ENCODE peak calls at places on chromosomes 7 and 10, in five cellular contexts. K, M, H, B and I are unnamed samples.

GRCh38 chr10:131641231-131641630 is 259.6 kb upstream of the PPP2R2D start:
- DNase-seq in K (no peak), M (peak; percentile 87), H (no peak), B (no peak), I (no peak)

GRCh38 chr7:129630341-129630740 is 18.8 kb downstream of the NRF1 start:
- DNase-seq in K (no peak), M (no peak), H (no peak), B (no peak), I (no peak)

GRCh38 chr10:30705625-30706149 is 76.1 kb upstream of the LYZL2 start:
- DNase-seq in K (no peak), M (no peak), H (no peak), B (no peak), I (no peak)

GRCh38 chr10:71437537-71438058 is 40.9 kb downstream of the CDH23 start:
- DNase-seq in K (no peak), M (no peak), H (no peak), B (no peak), I (no peak)

GRCh38 chr10:126156545-126156944 is 231.7 kb downstream of the ADAM12 start:
- DNase-seq in K (no peak), M (no peak), H (no peak), B (no peak), I (no peak)

GRCh38 chr10:29110172-29110571 is 178.7 kb upstream of the LYZL1 start:
- DNase-seq in K (no peak), M (no peak), H (no peak), B (no peak), I (no peak)

GRCh38 chr10:73879296-73880173 is 5.2 kb upstream of the CAMK2G start:
- DNase-seq in K (peak; percentile 75), M (peak; percentile 91), H (peak; percentile 80), B (peak; percentile 92), I (peak; percentile 91)

GRCh38 chr10:122658356-122659049 is 41.1 kb downstream of the C10orf120 start:
- DNase-seq in K (no peak), M (no peak), H (no peak), B (no peak), I (no peak)

GRCh38 chr7:51019231-51019844 is 236.6 kb upstream of the GRB10 start:
- DNase-seq in K (peak; percentile 51), M (no peak), H (no peak), B (no peak), I (no peak)

GRCh38 chr7:107994366-107994765 is 8.6 kb downstream of the LAMB1 start:
- DNase-seq in K (no peak), M (no peak), H (no peak), B (no peak), I (no peak)

GRCh38 chr7:76086070-76086469 is 38.2 kb downstream of the MDH2 start:
- DNase-seq in K (peak; percentile 59), M (no peak), H (no peak), B (no peak), I (no peak)

GRCh38 chr7:35717516-35717915 is 22.6 kb upstream of the HERPUD2 start:
- DNase-seq in K (no peak), M (no peak), H (no peak), B (peak; percentile 33), I (no peak)

GRCh38 chr7:105849122-105849855 is 27.1 kb downstream of the ATXN7L1 start:
- DNase-seq in K (no peak), M (no peak), H (no peak), B (no peak), I (no peak)

GRCh38 chr7:1663857-1664651 is 6.0 kb upstream of the ELFN1 start:
- DNase-seq in K (no peak), M (peak; percentile 14), H (no peak), B (peak; percentile 38), I (no peak)

GRCh38 chr7:20932785-20933184 is 146.1 kb upstream of the SP8 start:
- DNase-seq in K (no peak), M (no peak), H (no peak), B (no peak), I (no peak)

GRCh38 chr7:149562602-149563001 is 65.0 kb upstream of the ZNF746 start:
- DNase-seq in K (peak; percentile 63), M (no peak), H (no peak), B (no peak), I (no peak)

GRCh38 chr10:123494409-123494808 is 171.7 kb upstream of the GPR26 start:
- DNase-seq in K (no peak), M (no peak), H (no peak), B (no peak), I (no peak)

GRCh38 chr10:30828680-30829079 is 199.1 kb upstream of the LYZL2 start:
- DNase-seq in K (no peak), M (no peak), H (no peak), B (no peak), I (peak; percentile 59)